ENCODE peak calls at places on chromosomes 1 and 21, in nine cellular contexts. C is lower lobe of right lung, X is upper lobe of right lung, M is PC-3, U is IMR-90, O is osteoblast, J is PC-9, E is K562, N is OCI-LY7. W is an unnamed sample.

GRCh38 chr1:9197186-9198099 is 37.1 kb upstream of the H6PD start:
- DNase-seq in U (no peak), N (no peak), X (no peak), E (no peak), C (no peak), J (no peak), M (no peak), O (peak), W (no peak)

GRCh38 chr1:29626066-29626465 is 389.7 kb downstream of the PTPRU start:
- DNase-seq in X (no peak), C (no peak), N (no peak), O (no peak), U (no peak), M (no peak), J (no peak), E (no peak), W (no peak)

GRCh38 chr1:26913754-26914619 is at the start of gene NR0B2:
- DNase-seq in N (peak), C (peak), X (peak), M (no peak), O (no peak), U (no peak), J (peak), E (peak), W (peak)

GRCh38 chr1:81802601-81803422 is 2.1 kb downstream of the ADGRL2 start:
- DNase-seq in N (no peak), J (peak), U (peak), O (peak), E (no peak), M (no peak), C (peak), X (peak), W (peak)

GRCh38 chr1:9437931-9438330 is 101.3 kb upstream of the SLC25A33 start:
- DNase-seq in O (peak), U (peak), C (no peak), J (no peak), N (no peak), M (peak), X (no peak), E (no peak), W (peak)

GRCh38 chr1:90959352-90960206 is 62.3 kb downstream of the ZNF644 start:
- DNase-seq in N (no peak), U (peak), O (no peak), M (peak), J (no peak), E (no peak), X (no peak), C (no peak), W (no peak)

GRCh38 chr1:116900471-116901365 is 9.0 kb upstream of the PTGFRN start:
- DNase-seq in N (no peak), X (no peak), M (peak), O (no peak), J (no peak), C (no peak), U (no peak), E (no peak), W (no peak)

GRCh38 chr1:173648880-173649605 is 13.9 kb downstream of the TEX50 start:
- DNase-seq in C (no peak), J (no peak), X (no peak), O (no peak), E (no peak), N (no peak), U (no peak), M (peak), W (no peak)

GRCh38 chr1:6508154-6508875 is 16.8 kb upstream of the PLEKHG5 start:
- DNase-seq in X (no peak), C (no peak), O (peak), N (no peak), E (no peak), M (no peak), U (no peak), J (no peak), W (peak)

GRCh38 chr1:26318338-26319064 is 743 bp downstream of the CD52 start:
- DNase-seq in E (peak), U (no peak), J (no peak), O (peak), N (peak), C (peak), M (no peak), X (peak), W (no peak)

GRCh38 chr21:42666918-42667317 is 13.5 kb downstream of the PDE9A start:
- DNase-seq in U (no peak), X (no peak), C (no peak), J (no peak), N (no peak), M (no peak), O (no peak), E (no peak), W (no peak)

GRCh38 chr1:19452221-19452663 is 33.1 kb downstream of the CAPZB start:
- DNase-seq in U (peak), N (no peak), X (no peak), J (no peak), E (no peak), C (no peak), O (peak), M (no peak), W (peak)

GRCh38 chr1:94239796-94240195 is 2.4 kb upstream of the ARHGAP29 start:
- DNase-seq in J (no peak), U (peak), C (no peak), E (no peak), N (no peak), O (peak), X (no peak), M (peak), W (no peak)

GRCh38 chr21:34614443-34614692 is 545 bp downstream of the RCAN1 start:
- DNase-seq in J (no peak), M (no peak), E (no peak), X (no peak), O (no peak), N (no peak), U (no peak), C (no peak), W (peak)

GRCh38 chr21:44903054-44903685 is 17.5 kb downstream of the ITGB2 start:
- DNase-seq in M (no peak), U (no peak), O (no peak), X (no peak), E (no peak), C (peak), J (no peak), N (no peak), W (peak)

GRCh38 chr1:107529511-107530149 is 388.8 kb downstream of the NTNG1 start:
- DNase-seq in N (peak), C (no peak), X (no peak), U (peak), O (peak), E (peak), J (no peak), M (peak), W (no peak)

GRCh38 chr1:98991127-98992003 is 13.3 kb downstream of the PLPPR5 start:
- DNase-seq in U (peak), C (no peak), M (peak), J (no peak), O (no peak), X (no peak), N (peak), E (no peak), W (no peak)

GRCh38 chr1:54153548-54154439 is 994 bp upstream of the CDCP2 start:
- DNase-seq in E (no peak), M (peak), O (peak), U (peak), N (no peak), C (no peak), J (peak), X (no peak), W (peak)

GRCh38 chr1:115166531-115167091 is 77.3 kb upstream of the TSPAN2 start:
- DNase-seq in J (no peak), C (no peak), U (peak), M (peak), O (peak), N (no peak), E (no peak), X (no peak), W (no peak)

GRCh38 chr1:94773931-94774422 is 46.2 kb upstream of the SLC44A3 start:
- DNase-seq in C (no peak), U (peak), M (peak), O (peak), J (peak), N (no peak), E (no peak), X (peak), W (no peak)

GRCh38 chr1:185719021-185719420 is 15.2 kb upstream of the HMCN1 start:
- DNase-seq in X (no peak), O (peak), C (no peak), U (peak), E (no peak), M (peak), N (no peak), J (no peak), W (peak)

GRCh38 chr1:30368841-30369240 is 354.5 kb downstream of the MATN1 start:
- DNase-seq in X (no peak), N (no peak), U (no peak), O (peak), J (no peak), C (no peak), M (no peak), E (no peak), W (no peak)

GRCh38 chr1:156870734-156871133 is 10.1 kb downstream of the NTRK1 start:
- DNase-seq in O (peak), N (no peak), J (peak), M (peak), X (no peak), E (no peak), U (peak), C (no peak), W (peak)

GRCh38 chr1:199545780-199546179 is 481.7 kb upstream of the NR5A2 start:
- DNase-seq in J (peak), M (peak), C (no peak), O (no peak), X (no peak), N (peak), E (no peak), U (no peak), W (no peak)

GRCh38 chr1:81548918-81549587 is 251.7 kb upstream of the ADGRL2 start:
- DNase-seq in J (no peak), N (no peak), O (no peak), X (no peak), U (no peak), E (no peak), C (no peak), M (no peak), W (no peak)

GRCh38 chr1:229199261-229199850 is 71.6 kb upstream of the RAB4A start:
- DNase-seq in U (no peak), M (peak), C (no peak), X (no peak), O (peak), J (peak), N (no peak), E (no peak), W (no peak)

GRCh38 chr1:22619808-22620207 is 16.6 kb upstream of the C1QA start:
- DNase-seq in N (no peak), X (no peak), O (peak), C (no peak), E (no peak), J (no peak), U (no peak), M (no peak), W (no peak)

GRCh38 chr1:43653339-43653738 is 3.4 kb downstream of the KDM4A start:
- DNase-seq in X (no peak), N (peak), O (peak), M (peak), U (peak), J (no peak), E (peak), C (no peak), W (no peak)

GRCh38 chr1:5858844-5859407 is 133.3 kb downstream of the NPHP4 start:
- DNase-seq in E (no peak), C (no peak), U (no peak), X (no peak), O (no peak), N (no peak), M (no peak), J (no peak), W (no peak)

GRCh38 chr1:27940870-27941269 is 6.1 kb downstream of the SMPDL3B start:
- DNase-seq in N (no peak), E (no peak), X (no peak), J (no peak), U (no peak), O (peak), C (no peak), M (no peak), W (no peak)

GRCh38 chr1:205983925-205984725 is 19.1 kb downstream of the RAB7B start:
- DNase-seq in N (peak), E (peak), J (peak), M (peak), O (peak), C (peak), X (peak), U (peak), W (peak)

GRCh38 chr1:50422946-50423669 is at the start of gene DMRTA2:
- DNase-seq in O (peak), E (no peak), X (no peak), J (no peak), C (no peak), U (no peak), N (no peak), M (no peak), W (no peak)

GRCh38 chr1:43573066-43573799 is 42.5 kb downstream of the PTPRF start:
- DNase-seq in O (no peak), M (no peak), N (no peak), C (no peak), U (no peak), J (no peak), E (no peak), X (no peak), W (no peak)

GRCh38 chr1:96580920-96581319 is 140.7 kb upstream of the PTBP2 start:
- DNase-seq in C (no peak), U (no peak), N (no peak), X (no peak), O (no peak), J (no peak), E (no peak), M (no peak), W (no peak)

GRCh38 chr1:203480084-203480483 is 4.5 kb downstream of the PRELP start:
- DNase-seq in E (no peak), X (no peak), O (no peak), U (peak), N (no peak), J (no peak), C (no peak), M (no peak), W (no peak)

GRCh38 chr1:203478986-203479385 is 3.4 kb downstream of the PRELP start:
- DNase-seq in U (no peak), X (no peak), N (no peak), C (no peak), E (no peak), J (no peak), M (no peak), O (no peak), W (no peak)

GRCh38 chr1:203481186-203481585 is 5.6 kb downstream of the PRELP start:
- DNase-seq in C (no peak), U (no peak), X (no peak), J (no peak), M (no peak), O (no peak), N (no peak), E (no peak), W (no peak)

GRCh38 chr1:203479646-203480045 is 4.0 kb downstream of the PRELP start:
- DNase-seq in N (no peak), M (no peak), J (no peak), C (no peak), O (no peak), X (no peak), U (peak), E (no peak), W (no peak)

DNA sequence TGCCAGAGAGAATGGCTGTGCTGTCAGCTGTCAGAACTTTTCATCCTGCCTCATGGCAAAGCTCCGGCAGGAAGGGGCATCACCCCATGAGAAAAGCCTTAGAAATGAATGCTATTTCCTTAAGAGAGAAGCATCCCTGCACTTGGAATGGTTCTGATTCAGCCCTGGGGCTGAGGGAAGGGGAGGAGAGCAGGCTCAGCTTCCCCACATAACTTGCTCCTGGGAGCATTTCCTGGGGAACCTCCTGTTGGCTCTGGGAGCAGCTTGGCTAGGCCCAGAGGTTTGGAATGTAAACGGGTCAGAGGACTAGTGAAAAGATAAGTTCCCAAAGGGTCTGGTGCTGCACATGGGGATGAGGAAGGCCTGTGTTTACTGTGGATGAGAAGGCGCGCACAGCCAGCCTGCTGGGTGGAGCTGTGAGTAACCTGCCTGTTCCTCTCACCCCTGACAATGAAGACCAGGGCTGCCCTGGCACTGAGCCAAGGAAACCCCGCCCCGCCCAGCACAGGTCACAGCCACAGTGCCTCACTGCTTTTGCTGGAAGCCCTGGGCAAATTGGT is 5.0 kb downstream of the PRELP start:
- DNase-seq in C (peak), E (peak), X (peak), U (peak), O (peak), N (peak), J (peak), M (peak), W (peak)
- TF ChIP-seq CTCF in C (no peak), E (no peak), X (no peak), U (no peak), O (no peak), N (no peak), J (no peak), M (no peak), W (no peak)

GRCh38 chr1:201791775-201792166 is 37.2 kb upstream of the IPO9 start:
- DNase-seq in O (peak), C (no peak), X (no peak), M (no peak), J (no peak), N (no peak), E (no peak), U (peak), W (peak)
- H3K27ac ChIP-seq in O (peak), C (peak), X (peak), M (no peak), J (no peak), N (no peak), E (no peak), U (peak), W (peak)

GRCh38 chr1:236502579-236502971 is 21.2 kb upstream of the LGALS8 start:
- DNase-seq in U (peak), J (peak), E (no peak), M (peak), N (no peak), X (no peak), O (no peak), C (no peak), W (no peak)
- TF ChIP-seq CTCF in U (no peak), J (no peak), E (no peak), M (no peak), N (no peak), X (no peak), O (no peak), C (no peak), W (no peak)

GRCh38 chr1:41643422-41643821 is 158.9 kb upstream of the EDN2 start:
- DNase-seq in U (no peak), C (no peak), E (no peak), M (no peak), N (no peak), J (no peak), X (peak), O (no peak), W (no peak)

GRCh38 chr1:41641483-41641829 is 157.0 kb upstream of the EDN2 start:
- DNase-seq in U (no peak), C (no peak), M (no peak), O (no peak), E (no peak), N (peak), J (no peak), X (peak), W (no peak)

GRCh38 chr1:41640756-41641482 is 156.4 kb upstream of the EDN2 start:
- DNase-seq in C (no peak), U (no peak), M (no peak), O (no peak), X (peak), J (no peak), E (no peak), N (no peak), W (no peak)

GRCh38 chr1:41642922-41643321 is 158.4 kb upstream of the EDN2 start:
- DNase-seq in C (no peak), U (no peak), J (no peak), M (no peak), E (no peak), X (peak), O (no peak), N (peak), W (no peak)

GRCh38 chr1:41641941-41642527 is 157.6 kb upstream of the EDN2 start:
- DNase-seq in N (no peak), E (no peak), U (no peak), O (no peak), X (peak), J (no peak), M (no peak), C (no peak), W (no peak)
- H3K27ac ChIP-seq in N (no peak), E (no peak), U (no peak), O (no peak), X (no peak), J (no peak), M (no peak), C (no peak), W (no peak)